ENCODE peak calls at places on chromosome 12, in four cellular contexts. V is Calu3, I is HFFc6, T is testis. M is an unnamed sample.

GRCh38 chr12:99529966-99530365 is 117.6 kb upstream of the GARIN6 start:
- DNase-seq in V (no peak), I (no peak), T (no peak), M (peak; percentile 49)

GRCh38 chr12:110039085-110039807 is 9.1 kb downstream of the C12orf76 start:
- DNase-seq in V (peak; percentile 62), I (peak; percentile 96), T (no peak), M (peak; percentile 76)

GRCh38 chr12:80262372-80263170 is 163.2 kb downstream of the OTOGL start:
- DNase-seq in V (no peak), I (peak; percentile 56), T (no peak), M (no peak)

GRCh38 chr12:4518106-4518728 is 20.5 kb upstream of the RAD51AP1 start:
- DNase-seq in V (no peak), I (peak; percentile 67), T (no peak), M (peak; percentile 54)

GRCh38 chr12:94172031-94172430 is 23.7 kb downstream of the PLXNC1 start:
- DNase-seq in V (no peak), I (no peak), T (no peak), M (no peak)

GRCh38 chr12:7667025-7667575 is 1.4 kb upstream of the APOBEC1 start:
- DNase-seq in V (no peak), I (peak; percentile 16), T (no peak), M (peak; percentile 12)

GRCh38 chr12:90712671-90713070 is 242.3 kb downstream of the CCER1 start:
- DNase-seq in V (no peak), I (no peak), T (no peak), M (no peak)

GRCh38 chr12:80777587-80777986 is 60.9 kb downstream of the MYF5 start:
- DNase-seq in V (no peak), I (no peak), T (no peak), M (no peak)

GRCh38 chr12:57063991-57064725 is 14.2 kb upstream of the MYO1A start:
- DNase-seq in V (no peak), I (no peak), T (no peak), M (peak; percentile 21)

GRCh38 chr12:64125913-64126312 is 96.2 kb downstream of the KICS2 start:
- DNase-seq in V (no peak), I (no peak), T (peak; percentile 69), M (no peak)

GRCh38 chr12:6773662-6774351 is 1.5 kb downstream of the LAG3 start:
- DNase-seq in V (no peak), I (no peak), T (no peak), M (no peak)

GRCh38 chr12:116761499-116761898 is 23.4 kb downstream of the RNFT2 start:
- DNase-seq in V (no peak), I (no peak), T (no peak), M (no peak)

GRCh38 chr12:114439833-114440449 is 34.0 kb upstream of the TBX5 start:
- DNase-seq in V (no peak), I (no peak), T (no peak), M (no peak)

GRCh38 chr12:70248916-70249315 is 5.7 kb downstream of the CNOT2 start:
- DNase-seq in V (no peak), I (no peak), T (no peak), M (no peak)

GRCh38 chr12:12432373-12432772 is 75.5 kb downstream of the BORCS5 start:
- DNase-seq in V (peak; percentile 20), I (peak; percentile 79), T (no peak), M (peak; percentile 68)

GRCh38 chr12:124397399-124397679 is 102.4 kb downstream of the RFLNA start:
- DNase-seq in V (no peak), I (no peak), T (peak; percentile 75), M (no peak)

GRCh38 chr12:58310828-58311273 is 369.5 kb downstream of the ATP23 start:
- DNase-seq in V (peak; percentile 21), I (peak; percentile 99), T (no peak), M (peak; percentile 97)

GRCh38 chr12:65039306-65039705 is 81.8 kb downstream of the WIF1 start:
- DNase-seq in V (no peak), I (no peak), T (no peak), M (no peak)

GRCh38 chr12:48818831-48819590 is 715 bp downstream of the CACNB3 start:
- DNase-seq in V (peak; percentile 57), I (no peak), T (no peak), M (no peak)
- TF ChIP-seq CTCF in V (no peak), I (peak; percentile 56), T (no peak), M (peak; percentile 7)

DNA sequence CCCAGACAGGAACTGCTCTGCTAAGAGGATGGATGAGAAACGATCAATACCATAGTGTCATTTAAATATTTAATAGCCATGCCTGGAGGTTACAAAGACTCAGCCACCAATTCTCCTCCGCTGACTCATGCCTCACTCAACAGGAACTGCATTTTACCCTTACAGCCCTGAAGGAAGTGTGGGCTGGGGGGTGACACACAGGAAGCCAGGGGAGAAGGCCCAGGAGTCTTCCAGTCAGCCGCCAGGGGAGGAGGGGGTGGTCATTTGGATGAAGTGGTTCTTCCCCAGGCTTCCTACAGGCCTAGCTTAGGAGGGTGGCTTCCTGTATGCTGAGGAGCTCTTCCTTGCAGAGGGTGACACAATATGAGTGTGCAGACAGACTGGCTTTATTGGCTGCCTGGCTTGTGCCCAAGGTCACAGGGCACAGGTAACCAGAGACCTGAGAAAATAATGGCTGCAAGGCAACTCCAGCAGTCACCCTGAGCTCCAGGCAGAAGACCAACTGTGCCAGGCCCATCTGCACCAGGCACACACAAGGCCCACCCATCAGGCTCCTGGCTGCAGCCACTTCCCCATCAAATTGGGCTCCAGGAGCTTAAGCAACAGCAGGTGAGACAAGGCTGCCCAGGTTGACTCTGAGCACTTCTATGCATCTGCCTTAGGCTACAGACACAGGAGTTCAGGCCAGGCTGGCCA is 30.6 kb upstream of the RPLP0 start:
- DNase-seq in V (peak; percentile 95), I (peak; percentile 97), T (no peak), M (peak; percentile 97)
- TF ChIP-seq CTCF in V (no peak), I (peak; percentile 62), T (no peak), M (peak; percentile 21)

GRCh38 chr12:67702136-67702535 is 53.6 kb downstream of the DYRK2 start:
- DNase-seq in V (no peak), I (no peak), T (no peak), M (no peak)
- TF ChIP-seq CTCF in V (no peak), I (no peak), T (no peak), M (no peak)

GRCh38 chr12:42237052-42237852 is 796 bp downstream of the YAF2 start:
- DNase-seq in V (peak; percentile 66), I (peak; percentile 78), T (peak; percentile 83), M (peak; percentile 73)
- TF ChIP-seq CTCF in V (no peak), I (peak; percentile 66), T (no peak), M (peak; percentile 65)

DNA sequence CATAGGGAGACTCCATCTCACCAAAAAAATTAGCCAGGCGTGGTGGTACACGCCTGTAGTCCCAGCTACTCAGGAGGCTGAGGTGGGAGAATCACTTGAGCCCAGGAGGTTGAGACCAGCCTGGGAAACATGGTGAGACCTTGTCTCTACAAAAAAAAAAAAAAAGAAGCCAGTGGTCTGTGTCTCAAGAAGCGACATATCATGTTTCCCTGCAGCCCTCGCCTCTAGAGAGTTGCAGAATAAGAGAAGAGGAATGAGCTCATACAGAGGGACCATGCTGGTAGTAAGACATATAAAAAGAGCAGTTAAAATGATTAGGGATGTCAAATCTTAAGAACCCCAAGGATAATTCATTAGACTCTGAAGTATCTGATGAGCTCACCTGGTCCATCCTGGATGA is 39.4 kb upstream of the BICDL1 start:
- DNase-seq in V (no peak), I (no peak), T (no peak), M (no peak)
- TF ChIP-seq CTCF in V (no peak), I (no peak), T (no peak), M (no peak)

GRCh38 chr12:20646239-20646827 is 48.8 kb upstream of the SLCO1C1 start:
- DNase-seq in V (no peak), I (peak; percentile 53), T (no peak), M (peak; percentile 16)
- TF ChIP-seq CTCF in V (peak; percentile 50), I (peak; percentile 83), T (peak; percentile 55), M (peak; percentile 48)

GRCh38 chr12:31835276-31835882 is 106.6 kb upstream of the AMN1 start:
- DNase-seq in V (peak; percentile 47), I (no peak), T (no peak), M (no peak)

GRCh38 chr12:31834158-31834557 is 105.3 kb upstream of the AMN1 start:
- DNase-seq in V (no peak), I (no peak), T (no peak), M (no peak)

GRCh38 chr12:31833541-31833840 is 104.7 kb upstream of the AMN1 start:
- DNase-seq in V (no peak), I (no peak), T (no peak), M (no peak)

GRCh38 chr12:31832740-31833540 is 104.1 kb upstream of the AMN1 start:
- DNase-seq in V (no peak), I (no peak), T (no peak), M (no peak)

DNA sequence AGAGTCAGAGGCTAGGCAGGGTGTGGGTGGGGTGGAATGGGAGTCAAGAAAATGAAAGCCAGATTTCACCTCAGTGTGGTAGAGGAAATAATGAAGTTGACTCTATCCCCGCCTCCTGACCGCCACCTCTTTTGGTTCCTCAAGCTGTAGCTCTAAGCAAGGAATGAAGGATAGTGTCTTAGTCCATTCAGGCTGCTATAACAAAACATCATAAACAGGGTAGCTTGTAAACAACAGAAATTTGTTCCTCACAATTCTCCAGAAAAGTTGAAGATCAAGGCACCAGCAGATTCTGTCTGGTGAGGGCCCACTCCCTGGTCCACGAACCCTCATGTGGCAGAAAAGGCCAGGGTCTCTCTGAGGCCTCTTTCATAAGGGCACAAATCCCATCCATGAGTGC is 109.1 kb upstream of the AMN1 start:
- DNase-seq in V (no peak), I (no peak), T (no peak), M (no peak)
- TF ChIP-seq CTCF in V (no peak), I (no peak), T (no peak), M (no peak)

DNA sequence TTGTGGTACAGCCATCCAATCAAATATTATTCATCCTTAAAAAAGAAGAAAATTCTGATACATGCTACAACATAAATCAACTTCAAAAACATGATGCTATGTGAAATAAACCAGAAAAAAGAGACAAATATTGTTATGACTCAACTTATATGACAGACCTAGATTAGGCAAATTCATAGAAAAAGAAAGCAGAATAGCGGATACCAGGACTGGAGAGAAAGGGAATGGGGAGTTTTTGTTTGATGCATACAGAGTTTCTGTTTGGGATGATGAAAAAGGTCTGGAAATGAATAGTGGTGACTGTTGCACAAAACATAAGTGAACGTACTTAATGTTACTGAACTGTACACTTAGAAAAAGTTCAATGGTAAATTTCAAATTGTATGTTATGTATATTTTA is 82.3 kb downstream of the SPPL3 start:
- DNase-seq in V (no peak), I (no peak), T (no peak), M (no peak)
- TF ChIP-seq CTCF in V (no peak), I (no peak), T (no peak), M (no peak)

GRCh38 chr12:55927588-55928502 is at the start of gene PYM1:
- DNase-seq in V (peak; percentile 74), I (peak; percentile 65), T (peak; percentile 95), M (peak; percentile 71)
- TF ChIP-seq CTCF in V (no peak), I (no peak), T (no peak), M (no peak)

GRCh38 chr12:88993655-88994054 is 358.6 kb downstream of the DUSP6 start:
- DNase-seq in V (peak; percentile 7), I (peak; percentile 59), T (no peak), M (peak; percentile 43)
- TF ChIP-seq CTCF in V (peak; percentile 40), I (peak; percentile 88), T (peak; percentile 59), M (peak; percentile 58)

M was measured in mammary epithelial cell.